ENCODE peak calls at places on chromosomes 16 and 17, in four cellular contexts. One of them, this sample, is unnamed.

GRCh38 chr17:75048396-75048933 is 1.4 kb downstream of the KCTD2 start:
- DNase-seq in GM12865: no peak
- DNase-seq in anterior cingulate cortex: no peak
- DNase-seq in nephron progenitor cell: no peak
- DNase-seq in this sample: peak

GRCh38 chr17:40179923-40180659 is 2.8 kb downstream of the RAPGEFL1 start:
- DNase-seq in anterior cingulate cortex: no peak
- DNase-seq in GM12865: no peak
- DNase-seq in nephron progenitor cell: no peak
- DNase-seq in this sample: no peak

GRCh38 chr17:75753193-75753513 is 11.8 kb downstream of the GALK1 start:
- DNase-seq in anterior cingulate cortex: no peak
- DNase-seq in GM12865: no peak
- DNase-seq in nephron progenitor cell: no peak
- DNase-seq in this sample: no peak

GRCh38 chr16:19167710-19168172 is 299 bp upstream of the SYT17 start:
- DNase-seq in GM12865: peak
- DNase-seq in nephron progenitor cell: peak
- DNase-seq in anterior cingulate cortex: peak
- DNase-seq in this sample: peak

GRCh38 chr16:72658888-72659717 is 388.8 kb downstream of the ZFHX3 start:
- DNase-seq in GM12865: peak
- DNase-seq in nephron progenitor cell: no peak
- DNase-seq in anterior cingulate cortex: no peak
- DNase-seq in this sample: no peak

GRCh38 chr16:69397821-69398521 is 12.2 kb upstream of the TERF2 start:
- DNase-seq in nephron progenitor cell: peak
- DNase-seq in GM12865: peak
- DNase-seq in anterior cingulate cortex: no peak
- DNase-seq in this sample: peak

GRCh38 chr16:47045459-47045858 is 72.0 kb upstream of the DNAJA2 start:
- DNase-seq in nephron progenitor cell: no peak
- DNase-seq in GM12865: no peak
- DNase-seq in anterior cingulate cortex: no peak
- DNase-seq in this sample: no peak

GRCh38 chr17:32960815-32961214 is 30.8 kb upstream of the SPACA3 start:
- DNase-seq in anterior cingulate cortex: no peak
- DNase-seq in nephron progenitor cell: no peak
- DNase-seq in GM12865: no peak
- DNase-seq in this sample: no peak

GRCh38 chr16:10940501-10941079 is 1.7 kb downstream of the DEXI start:
- DNase-seq in anterior cingulate cortex: no peak
- DNase-seq in nephron progenitor cell: no peak
- DNase-seq in GM12865: peak
- DNase-seq in this sample: no peak

GRCh38 chr16:49510141-49510540 is 136.5 kb downstream of the C16orf78 start:
- DNase-seq in anterior cingulate cortex: no peak
- DNase-seq in GM12865: no peak
- DNase-seq in nephron progenitor cell: no peak
- DNase-seq in this sample: no peak

GRCh38 chr17:9294661-9295210 is 273.4 kb downstream of the NTN1 start:
- DNase-seq in anterior cingulate cortex: no peak
- DNase-seq in nephron progenitor cell: no peak
- DNase-seq in GM12865: no peak
- DNase-seq in this sample: no peak

GRCh38 chr16:15906439-15906838 is 18.0 kb upstream of the CEP20 start:
- DNase-seq in GM12865: no peak
- DNase-seq in nephron progenitor cell: no peak
- DNase-seq in anterior cingulate cortex: no peak
- DNase-seq in this sample: no peak

GRCh38 chr17:41660221-41660711 is 28.4 kb upstream of the EIF1 start:
- DNase-seq in nephron progenitor cell: no peak
- DNase-seq in anterior cingulate cortex: no peak
- DNase-seq in GM12865: no peak
- DNase-seq in this sample: no peak

This sample was measured in nucleus accumbens.